ENCODE peak calls at places on chromosomes 7 and 10, in nine cellular contexts. One of them, this sample, is unnamed.

GRCh38 chr10:69866688-69867461 is 65.2 kb downstream of the COL13A1 start:
- DNase-seq in AG04450: peak; percentile 38
- DNase-seq in mesothelial cell of epicardium: peak; percentile 55
- DNase-seq in SK-N-SH: peak; percentile 81
- DNase-seq in neural progenitor cell: peak; percentile 85
- DNase-seq in Calu3: peak; percentile 41
- DNase-seq in GM20000: no peak
- DNase-seq in fibroblast of lung: peak; percentile 76
- DNase-seq in H9: peak; percentile 81
- DNase-seq in this sample: peak; percentile 46

GRCh38 chr7:99473315-99473596 is 566 bp downstream of the ZNF789 start:
- DNase-seq in fibroblast of lung: peak; percentile 82
- DNase-seq in neural progenitor cell: peak; percentile 54
- DNase-seq in mesothelial cell of epicardium: no peak
- DNase-seq in H9: no peak
- DNase-seq in SK-N-SH: peak; percentile 70
- DNase-seq in Calu3: no peak
- DNase-seq in GM20000: peak; percentile 68
- DNase-seq in AG04450: peak; percentile 29
- DNase-seq in this sample: peak; percentile 24

GRCh38 chr10:91590142-91590903 is 42.5 kb downstream of the PPP1R3C start:
- DNase-seq in mesothelial cell of epicardium: no peak
- DNase-seq in H9: no peak
- DNase-seq in neural progenitor cell: no peak
- DNase-seq in GM20000: no peak
- DNase-seq in fibroblast of lung: peak; percentile 96
- DNase-seq in AG04450: peak; percentile 84
- DNase-seq in Calu3: peak; percentile 18
- DNase-seq in SK-N-SH: no peak
- DNase-seq in this sample: peak; percentile 87

GRCh38 chr10:78588194-78588811 is 480.5 kb upstream of the ZMIZ1 start:
- DNase-seq in mesothelial cell of epicardium: peak; percentile 56
- DNase-seq in neural progenitor cell: no peak
- DNase-seq in SK-N-SH: peak; percentile 65
- DNase-seq in Calu3: no peak
- DNase-seq in GM20000: no peak
- DNase-seq in fibroblast of lung: peak; percentile 87
- DNase-seq in AG04450: peak; percentile 80
- DNase-seq in H9: peak; percentile 11
- DNase-seq in this sample: no peak

GRCh38 chr7:27910341-27910740 is 170.4 kb downstream of the TAX1BP1 start:
- DNase-seq in Calu3: no peak
- DNase-seq in GM20000: no peak
- DNase-seq in H9: peak; percentile 76
- DNase-seq in mesothelial cell of epicardium: no peak
- DNase-seq in SK-N-SH: no peak
- DNase-seq in AG04450: no peak
- DNase-seq in neural progenitor cell: peak; percentile 94
- DNase-seq in fibroblast of lung: no peak
- DNase-seq in this sample: no peak

GRCh38 chr10:29140991-29141390 is 147.9 kb upstream of the LYZL1 start:
- DNase-seq in H9: no peak
- DNase-seq in fibroblast of lung: peak; percentile 81
- DNase-seq in GM20000: no peak
- DNase-seq in mesothelial cell of epicardium: no peak
- DNase-seq in AG04450: peak; percentile 69
- DNase-seq in neural progenitor cell: no peak
- DNase-seq in Calu3: no peak
- DNase-seq in SK-N-SH: no peak
- DNase-seq in this sample: peak; percentile 63

GRCh38 chr10:91077549-91078017 is 142.9 kb upstream of the PCGF5 start:
- DNase-seq in GM20000: no peak
- DNase-seq in neural progenitor cell: no peak
- DNase-seq in AG04450: no peak
- DNase-seq in mesothelial cell of epicardium: peak; percentile 53
- DNase-seq in SK-N-SH: peak; percentile 68
- DNase-seq in Calu3: peak; percentile 58
- DNase-seq in fibroblast of lung: peak; percentile 35
- DNase-seq in H9: no peak
- DNase-seq in this sample: no peak

GRCh38 chr10:50063100-50063499 is 4.7 kb upstream of the WASHC2A start:
- DNase-seq in H9: peak; percentile 40
- DNase-seq in SK-N-SH: peak; percentile 62
- DNase-seq in neural progenitor cell: peak; percentile 40
- DNase-seq in GM20000: no peak
- DNase-seq in mesothelial cell of epicardium: no peak
- DNase-seq in AG04450: no peak
- DNase-seq in Calu3: no peak
- DNase-seq in fibroblast of lung: no peak
- DNase-seq in this sample: no peak

GRCh38 chr10:89466599-89467035 is 52.2 kb downstream of the IFIT5 start:
- DNase-seq in mesothelial cell of epicardium: peak; percentile 41
- DNase-seq in H9: no peak
- DNase-seq in GM20000: peak; percentile 10
- DNase-seq in SK-N-SH: peak; percentile 23
- DNase-seq in Calu3: peak; percentile 51
- DNase-seq in AG04450: no peak
- DNase-seq in neural progenitor cell: peak; percentile 31
- DNase-seq in fibroblast of lung: peak; percentile 77
- DNase-seq in this sample: no peak
- TF ChIP-seq CTCF in mesothelial cell of epicardium: no peak
- TF ChIP-seq CTCF in H9: peak; percentile 63
- TF ChIP-seq CTCF in GM20000: peak; percentile 8
- TF ChIP-seq CTCF in SK-N-SH: peak; percentile 68
- TF ChIP-seq CTCF in Calu3: no peak
- TF ChIP-seq CTCF in AG04450: peak; percentile 64
- TF ChIP-seq CTCF in neural progenitor cell: peak; percentile 52
- TF ChIP-seq CTCF in fibroblast of lung: peak; percentile 54
- TF ChIP-seq CTCF in this sample: peak; percentile 65

DNA sequence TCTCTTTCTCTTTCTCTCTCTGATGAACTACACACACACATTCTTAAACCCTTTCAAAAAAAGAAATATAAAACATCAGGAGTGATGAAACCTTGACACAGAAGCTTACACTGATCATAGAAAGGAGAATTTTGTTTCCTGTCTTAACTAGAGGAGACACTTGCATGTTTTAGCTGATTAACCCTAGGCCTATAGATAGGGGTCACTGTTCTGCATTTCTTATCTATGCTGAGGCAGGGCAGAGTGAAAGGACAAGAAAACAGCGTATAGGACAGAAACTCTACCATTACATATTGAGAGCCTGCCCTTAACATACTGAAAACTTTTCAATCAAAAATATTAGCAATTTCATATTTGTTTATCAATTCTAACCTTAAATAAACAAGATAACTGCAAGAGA is 680.6 kb upstream of the MBL2 start:
- DNase-seq in SK-N-SH: peak; percentile 10
- DNase-seq in mesothelial cell of epicardium: no peak
- DNase-seq in GM20000: no peak
- DNase-seq in H9: no peak
- DNase-seq in Calu3: no peak
- DNase-seq in AG04450: no peak
- DNase-seq in neural progenitor cell: peak; percentile 37
- DNase-seq in fibroblast of lung: no peak
- DNase-seq in this sample: no peak
- TF ChIP-seq CTCF in SK-N-SH: peak; percentile 19
- TF ChIP-seq CTCF in mesothelial cell of epicardium: no peak
- TF ChIP-seq CTCF in GM20000: no peak
- TF ChIP-seq CTCF in H9: peak; percentile 79
- TF ChIP-seq CTCF in Calu3: no peak
- TF ChIP-seq CTCF in AG04450: peak; percentile 23
- TF ChIP-seq CTCF in neural progenitor cell: peak; percentile 66
- TF ChIP-seq CTCF in fibroblast of lung: no peak
- TF ChIP-seq CTCF in this sample: no peak

GRCh38 chr10:87504667-87505365 is at the start of gene MINPP1:
- DNase-seq in neural progenitor cell: peak; percentile 94
- DNase-seq in GM20000: peak; percentile 88
- DNase-seq in fibroblast of lung: peak; percentile 78
- DNase-seq in AG04450: peak; percentile 56
- DNase-seq in SK-N-SH: peak; percentile 95
- DNase-seq in mesothelial cell of epicardium: peak; percentile 80
- DNase-seq in H9: peak; percentile 91
- DNase-seq in Calu3: peak; percentile 80
- DNase-seq in this sample: peak; percentile 41

GRCh38 chr10:87506988-87507387 is 2.3 kb downstream of the MINPP1 start:
- DNase-seq in H9: no peak
- DNase-seq in GM20000: no peak
- DNase-seq in fibroblast of lung: no peak
- DNase-seq in mesothelial cell of epicardium: no peak
- DNase-seq in AG04450: no peak
- DNase-seq in SK-N-SH: no peak
- DNase-seq in Calu3: no peak
- DNase-seq in neural progenitor cell: peak; percentile 16
- DNase-seq in this sample: no peak

GRCh38 chr10:87505366-87506113 is 847 bp downstream of the MINPP1 start:
- DNase-seq in AG04450: no peak
- DNase-seq in neural progenitor cell: peak; percentile 78
- DNase-seq in fibroblast of lung: peak; percentile 54
- DNase-seq in SK-N-SH: peak; percentile 82
- DNase-seq in mesothelial cell of epicardium: peak; percentile 62
- DNase-seq in Calu3: peak; percentile 71
- DNase-seq in H9: peak; percentile 70
- DNase-seq in GM20000: peak; percentile 72
- DNase-seq in this sample: no peak

GRCh38 chr10:87504307-87504666 is 406 bp upstream of the MINPP1 start:
- DNase-seq in mesothelial cell of epicardium: no peak
- DNase-seq in neural progenitor cell: no peak
- DNase-seq in GM20000: no peak
- DNase-seq in H9: no peak
- DNase-seq in fibroblast of lung: no peak
- DNase-seq in Calu3: no peak
- DNase-seq in SK-N-SH: no peak
- DNase-seq in AG04450: no peak
- DNase-seq in this sample: no peak

GRCh38 chr10:87503892-87504291 is 801 bp upstream of the MINPP1 start:
- DNase-seq in SK-N-SH: peak; percentile 14
- DNase-seq in GM20000: no peak
- DNase-seq in neural progenitor cell: peak; percentile 2
- DNase-seq in AG04450: no peak
- DNase-seq in H9: no peak
- DNase-seq in Calu3: no peak
- DNase-seq in mesothelial cell of epicardium: no peak
- DNase-seq in fibroblast of lung: peak; percentile 7
- DNase-seq in this sample: no peak
- TF ChIP-seq CTCF in SK-N-SH: no peak
- TF ChIP-seq CTCF in GM20000: no peak
- TF ChIP-seq CTCF in neural progenitor cell: no peak
- TF ChIP-seq CTCF in AG04450: no peak
- TF ChIP-seq CTCF in H9: no peak
- TF ChIP-seq CTCF in Calu3: no peak
- TF ChIP-seq CTCF in mesothelial cell of epicardium: no peak
- TF ChIP-seq CTCF in fibroblast of lung: no peak
- TF ChIP-seq CTCF in this sample: no peak

GRCh38 chr7:140726304-140726703 is 29.8 kb downstream of the NDUFB2 start:
- DNase-seq in Calu3: no peak
- DNase-seq in fibroblast of lung: peak; percentile 45
- DNase-seq in H9: no peak
- DNase-seq in mesothelial cell of epicardium: no peak
- DNase-seq in neural progenitor cell: peak; percentile 17
- DNase-seq in AG04450: no peak
- DNase-seq in GM20000: no peak
- DNase-seq in SK-N-SH: peak; percentile 38
- DNase-seq in this sample: no peak
- TF ChIP-seq CTCF in Calu3: no peak
- TF ChIP-seq CTCF in fibroblast of lung: peak; percentile 49
- TF ChIP-seq CTCF in H9: peak; percentile 62
- TF ChIP-seq CTCF in mesothelial cell of epicardium: no peak
- TF ChIP-seq CTCF in neural progenitor cell: peak; percentile 56
- TF ChIP-seq CTCF in AG04450: peak; percentile 51
- TF ChIP-seq CTCF in GM20000: no peak
- TF ChIP-seq CTCF in SK-N-SH: peak; percentile 63
- TF ChIP-seq CTCF in this sample: peak; percentile 40

GRCh38 chr7:148079681-148080080 is 510.9 kb upstream of the C7orf33 start:
- DNase-seq in Calu3: no peak
- DNase-seq in mesothelial cell of epicardium: no peak
- DNase-seq in fibroblast of lung: no peak
- DNase-seq in AG04450: no peak
- DNase-seq in GM20000: no peak
- DNase-seq in SK-N-SH: no peak
- DNase-seq in H9: no peak
- DNase-seq in neural progenitor cell: no peak
- DNase-seq in this sample: no peak
- TF ChIP-seq CTCF in Calu3: no peak
- TF ChIP-seq CTCF in mesothelial cell of epicardium: no peak
- TF ChIP-seq CTCF in fibroblast of lung: no peak
- TF ChIP-seq CTCF in AG04450: no peak
- TF ChIP-seq CTCF in GM20000: no peak
- TF ChIP-seq CTCF in SK-N-SH: no peak
- TF ChIP-seq CTCF in H9: no peak
- TF ChIP-seq CTCF in neural progenitor cell: no peak
- TF ChIP-seq CTCF in this sample: no peak

DNA sequence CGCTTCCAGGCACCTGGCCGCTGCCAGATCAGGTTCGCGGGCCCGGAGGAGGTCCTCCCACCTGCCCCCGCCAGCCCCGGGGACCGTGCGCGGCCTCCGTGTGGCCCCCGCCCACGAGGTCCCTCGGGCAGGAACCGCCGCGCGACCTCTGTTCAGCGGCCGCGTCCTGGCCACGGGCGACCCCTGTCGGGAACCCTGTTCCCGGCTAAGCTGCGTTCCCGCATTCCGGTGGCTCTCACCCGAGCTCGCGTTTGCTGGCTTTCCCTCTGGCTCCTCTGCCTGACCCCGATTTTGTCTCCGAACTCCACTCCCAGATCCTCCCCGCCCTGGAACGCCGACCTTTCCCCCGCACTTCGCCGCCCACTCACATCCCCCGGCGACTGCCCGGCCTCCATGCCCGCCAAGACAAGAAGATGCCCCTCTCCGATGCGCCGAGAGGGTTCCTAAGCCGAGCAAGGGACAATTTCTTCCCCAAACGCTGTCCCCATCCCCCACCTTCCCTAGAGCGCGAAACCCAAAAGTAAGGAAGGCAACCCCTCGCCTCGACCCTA is 2.3 kb downstream of the SFMBT2 start:
- DNase-seq in Calu3: peak; percentile 54
- DNase-seq in GM20000: peak; percentile 83
- DNase-seq in fibroblast of lung: peak; percentile 67
- DNase-seq in SK-N-SH: peak; percentile 90
- DNase-seq in mesothelial cell of epicardium: peak; percentile 66
- DNase-seq in H9: peak; percentile 55
- DNase-seq in neural progenitor cell: peak; percentile 83
- DNase-seq in AG04450: no peak
- DNase-seq in this sample: no peak
- TF ChIP-seq CTCF in Calu3: peak; percentile 36
- TF ChIP-seq CTCF in GM20000: peak; percentile 62
- TF ChIP-seq CTCF in fibroblast of lung: no peak
- TF ChIP-seq CTCF in SK-N-SH: peak; percentile 52
- TF ChIP-seq CTCF in mesothelial cell of epicardium: no peak
- TF ChIP-seq CTCF in H9: peak; percentile 60
- TF ChIP-seq CTCF in neural progenitor cell: peak; percentile 66
- TF ChIP-seq CTCF in AG04450: peak; percentile 42
- TF ChIP-seq CTCF in this sample: peak; percentile 34

DNA sequence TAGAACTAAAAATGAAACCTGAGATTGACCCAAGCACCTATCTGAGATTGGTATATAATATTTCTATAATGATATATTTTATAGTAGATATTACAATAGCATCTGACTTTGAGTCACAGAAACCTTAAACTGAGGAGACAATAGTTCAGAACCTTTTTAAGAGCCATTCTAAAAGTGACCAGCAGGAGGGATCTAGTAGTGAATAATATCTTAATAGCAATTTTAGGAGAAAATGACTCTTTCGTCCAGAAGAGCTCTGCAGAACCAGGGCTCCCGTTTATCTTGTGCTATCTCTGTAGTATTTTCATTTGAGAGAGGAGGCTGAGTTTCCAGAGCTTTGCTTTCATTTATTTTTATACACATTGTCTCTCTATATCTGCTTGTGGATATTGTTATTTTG is 68.1 kb downstream of the PODXL start:
- DNase-seq in SK-N-SH: no peak
- DNase-seq in AG04450: no peak
- DNase-seq in H9: no peak
- DNase-seq in Calu3: no peak
- DNase-seq in GM20000: no peak
- DNase-seq in neural progenitor cell: no peak
- DNase-seq in fibroblast of lung: no peak
- DNase-seq in mesothelial cell of epicardium: no peak
- DNase-seq in this sample: no peak
- TF ChIP-seq CTCF in SK-N-SH: peak; percentile 61
- TF ChIP-seq CTCF in AG04450: peak; percentile 41
- TF ChIP-seq CTCF in H9: peak; percentile 50
- TF ChIP-seq CTCF in Calu3: no peak
- TF ChIP-seq CTCF in GM20000: no peak
- TF ChIP-seq CTCF in neural progenitor cell: peak; percentile 30
- TF ChIP-seq CTCF in fibroblast of lung: peak; percentile 13
- TF ChIP-seq CTCF in mesothelial cell of epicardium: peak; percentile 19
- TF ChIP-seq CTCF in this sample: peak; percentile 3

This sample was measured in AG09319.